ENCODE peak calls at places on chromosomes 4 and X, in five cellular contexts. L is fibroblast of lung; P is cardiac muscle cell; F is PC-9; V is CD4-positive, alpha-beta T cell. S is an unnamed sample.

GRCh38 chr4:98864560-98864959 is 64.4 kb downstream of the EIF4E start:
- DNase-seq in L (no peak), P (no peak), F (no peak), V (no peak), S (no peak)

GRCh38 chr4:153297116-153297515 is 47.4 kb upstream of the MND1 start:
- DNase-seq in L (no peak), P (no peak), F (peak; percentile 2), V (no peak), S (no peak)

GRCh38 chr4:1856920-1857699 is 1.2 kb upstream of the LETM1 start:
- DNase-seq in L (no peak), P (peak; percentile 34), F (no peak), V (no peak), S (no peak)

GRCh38 chr4:183098080-183098722 is 856 bp upstream of the WWC2 start:
- DNase-seq in L (peak; percentile 56), P (peak; percentile 81), F (peak; percentile 58), V (no peak), S (no peak)

GRCh38 chrX:130125090-130125489 is 14.8 kb upstream of the ELF4 start:
- DNase-seq in L (peak; percentile 74), P (peak; percentile 94), F (peak; percentile 78), V (no peak), S (no peak)

GRCh38 chr4:7288751-7289523 is 96.6 kb downstream of the SORCS2 start:
- DNase-seq in L (no peak), P (no peak), F (no peak), V (no peak), S (no peak)

GRCh38 chrX:77977518-77977917 is 8.1 kb upstream of the PGAM4 start:
- DNase-seq in L (no peak), P (no peak), F (no peak), V (no peak), S (no peak)

GRCh38 chrX:102339312-102340298 is 92.6 kb downstream of the NXF2 start:
- DNase-seq in L (no peak), P (no peak), F (no peak), V (no peak), S (no peak)

GRCh38 chrX:107226766-107227165 is 20.4 kb downstream of the DNAAF6 start:
- DNase-seq in L (no peak), P (no peak), F (no peak), V (no peak), S (no peak)

GRCh38 chr4:128686810-128687209 is 122.7 kb upstream of the JADE1 start:
- DNase-seq in L (no peak), P (no peak), F (no peak), V (no peak), S (no peak)

DNA sequence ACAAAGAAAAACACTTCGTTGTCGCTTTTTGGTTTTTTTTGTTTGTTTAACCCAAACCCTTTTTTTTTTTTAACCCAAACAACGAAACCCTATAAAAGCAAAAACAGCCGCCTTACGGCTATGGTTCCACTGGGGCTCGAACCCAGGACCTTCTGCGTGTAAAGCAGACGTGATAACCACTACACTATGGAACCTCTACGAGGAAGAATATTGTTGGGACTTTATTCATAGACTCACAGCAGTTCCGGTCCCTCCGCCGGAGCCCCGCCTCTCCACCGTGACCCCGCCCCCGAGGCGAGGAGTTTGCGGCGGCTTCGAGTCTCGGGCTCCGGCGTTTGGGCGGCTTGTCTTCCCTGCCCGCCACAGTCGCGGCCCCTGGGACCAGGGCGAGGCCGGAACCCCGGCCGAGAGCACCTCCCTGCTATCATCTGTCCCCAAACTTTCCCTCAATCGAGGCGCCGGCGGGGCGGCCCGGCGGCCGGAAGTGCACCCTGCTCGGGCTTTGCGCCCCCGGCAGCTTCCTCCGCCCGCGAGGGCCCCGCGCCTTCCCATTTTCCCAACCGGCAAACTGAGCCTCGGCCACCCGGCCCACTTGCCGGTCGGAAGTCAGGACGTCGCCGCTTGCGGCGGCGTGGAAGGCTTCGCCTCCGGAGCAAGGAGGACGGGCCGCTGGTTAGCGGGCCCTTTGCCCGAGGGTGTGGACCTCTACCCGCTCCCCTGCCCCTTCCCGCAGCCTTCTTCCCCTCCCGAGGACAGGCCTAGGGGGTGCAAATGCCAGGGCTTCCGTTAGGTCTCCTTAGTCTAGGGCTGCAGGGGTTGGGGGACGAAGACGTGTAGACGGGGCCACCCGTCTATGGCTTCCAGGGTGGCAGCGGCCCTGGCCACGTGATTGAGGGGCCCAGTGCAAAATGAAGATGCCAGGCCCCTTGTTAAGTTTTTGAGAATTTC is 3.2 kb upstream of the RS1 start:
- DNase-seq in L (peak; percentile 75), P (peak; percentile 76), F (peak; percentile 79), V (peak; percentile 76), S (peak; percentile 72)
- H3K9me3 ChIP-seq in L (no peaks in the 10 kb centered on the region), P (no peaks in the 10 kb centered on the region), F (no peaks in the 10 kb centered on the region), V (no peaks in the 10 kb centered on the region), S (no peaks in the 10 kb centered on the region)

DNA sequence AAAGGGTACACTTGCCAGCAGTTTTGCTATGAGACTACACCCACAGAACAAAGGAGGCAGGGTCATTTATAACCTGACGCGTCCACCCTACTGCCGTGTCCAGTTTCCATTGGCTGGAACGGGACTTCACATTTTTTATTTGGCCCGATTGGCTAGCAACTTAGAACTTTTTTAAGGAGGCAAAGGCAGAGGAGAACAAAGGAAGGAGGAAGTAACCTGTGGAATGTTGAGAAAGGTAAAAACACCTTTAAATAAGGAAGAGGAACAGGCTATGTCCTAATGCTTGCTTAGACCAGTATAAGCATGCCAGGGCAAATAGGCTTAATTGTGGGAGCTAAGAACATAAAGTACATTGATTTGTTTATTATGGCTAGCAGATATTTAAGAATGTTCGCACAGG is 18.7 kb downstream of the KDM6A start:
- DNase-seq in L (no peak), P (no peak), F (no peak), V (no peak), S (no peak)
- H3K9me3 ChIP-seq in L (no peaks in the 10 kb centered on the region), P (no peaks in the 10 kb centered on the region), F (no peaks in the 10 kb centered on the region), V (no peaks in the 10 kb centered on the region), S (no peaks in the 10 kb centered on the region)

GRCh38 chrX:57270980-57271379 is 15.5 kb upstream of the FAAH2 start:
- DNase-seq in L (no peak), P (no peak), F (no peak), V (no peak), S (no peak)

GRCh38 chrX:57266275-57266674 is 20.2 kb upstream of the FAAH2 start:
- DNase-seq in L (no peak), P (no peak), F (no peak), V (no peak), S (no peak)

GRCh38 chrX:57266871-57267270 is 19.6 kb upstream of the FAAH2 start:
- DNase-seq in L (no peak), P (no peak), F (no peak), V (no peak), S (no peak)

GRCh38 chrX:57267308-57267707 is 19.2 kb upstream of the FAAH2 start:
- DNase-seq in L (no peak), P (no peak), F (no peak), V (no peak), S (no peak)

DNA sequence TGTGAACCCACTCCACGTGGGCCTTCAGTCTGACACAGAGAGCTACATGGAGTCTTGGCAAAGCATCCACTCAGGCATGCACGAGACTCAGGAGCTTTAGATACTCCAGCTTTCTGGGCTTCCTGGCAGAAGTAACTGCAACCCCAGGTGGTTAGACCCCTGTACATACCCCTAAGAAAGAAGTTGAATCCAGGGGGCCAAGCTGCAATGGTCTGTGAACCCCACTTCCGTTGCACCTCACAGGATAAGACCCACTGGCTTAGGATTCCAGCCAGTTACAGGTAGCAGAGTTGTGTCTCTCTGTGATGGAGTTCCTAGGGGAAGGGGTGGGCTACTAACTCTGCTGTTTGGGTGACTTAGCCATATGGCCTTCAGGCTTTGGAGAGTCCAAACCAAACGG is 21.4 kb upstream of the FAAH2 start:
- DNase-seq in L (no peak), P (no peak), F (no peak), V (no peak), S (no peak)
- H3K9me3 ChIP-seq in L (no peaks in the 10 kb centered on the region), P (no peaks in the 10 kb centered on the region), F (no peaks in the 10 kb centered on the region), V (no peaks in the 10 kb centered on the region), S (no peaks in the 10 kb centered on the region)

GRCh38 chr4:8835521-8836365 is 35.9 kb downstream of the HMX1 start:
- DNase-seq in L (no peak), P (no peak), F (no peak), V (no peak), S (no peak)
- H3K9me3 ChIP-seq in L (no peaks in the 10 kb centered on the region), P (no peaks in the 10 kb centered on the region), F (no peaks in the 10 kb centered on the region), V (no peaks in the 10 kb centered on the region), S (no peaks in the 10 kb centered on the region)

DNA sequence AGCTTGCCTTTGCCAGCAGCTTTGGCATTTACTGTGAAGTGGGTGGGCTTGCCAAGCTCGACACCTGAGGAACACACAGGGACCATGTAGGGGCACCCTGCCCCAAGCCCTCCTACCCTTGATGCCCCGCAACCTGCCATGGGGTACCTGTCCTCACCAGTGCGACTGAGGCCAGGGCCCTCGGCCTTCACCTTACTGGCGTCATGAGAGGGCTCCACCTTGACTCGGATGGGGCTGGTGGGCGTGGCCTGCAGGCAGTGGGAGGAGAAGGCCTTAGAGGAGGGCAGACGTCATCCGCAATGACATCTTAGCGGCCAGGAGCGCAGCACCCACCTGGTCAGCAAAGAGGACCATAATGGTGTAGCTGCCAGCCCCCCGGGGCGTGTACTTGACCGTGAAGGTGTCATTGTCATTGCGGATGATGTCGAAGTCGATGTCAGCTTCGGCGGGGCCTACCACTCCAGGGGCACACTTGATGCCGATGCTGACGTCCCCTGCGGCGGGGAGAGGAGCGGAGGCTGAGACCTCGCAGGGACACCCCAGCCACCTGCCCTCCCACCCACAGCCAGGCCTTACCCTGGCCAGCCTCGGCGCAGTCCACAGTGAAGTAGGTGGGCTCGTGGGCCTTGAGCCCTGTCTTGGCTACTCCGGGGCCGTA is 12.2 kb downstream of the FLNA start:
- DNase-seq in L (no peak), P (no peak), F (no peak), V (no peak), S (no peak)
- H3K9me3 ChIP-seq in L (no peaks in the 10 kb centered on the region), P (no peaks in the 10 kb centered on the region), F (no peaks in the 10 kb centered on the region), V (no peaks in the 10 kb centered on the region), S (no peaks in the 10 kb centered on the region)

GRCh38 chrX:20715176-20715575 is 448.5 kb upstream of the RPS6KA3 start:
- DNase-seq in L (no peak), P (no peak), F (no peak), V (no peak), S (no peak)

GRCh38 chrX:20712811-20713210 is 446.1 kb upstream of the RPS6KA3 start:
- DNase-seq in L (no peak), P (no peak), F (no peak), V (no peak), S (no peak)

DNA sequence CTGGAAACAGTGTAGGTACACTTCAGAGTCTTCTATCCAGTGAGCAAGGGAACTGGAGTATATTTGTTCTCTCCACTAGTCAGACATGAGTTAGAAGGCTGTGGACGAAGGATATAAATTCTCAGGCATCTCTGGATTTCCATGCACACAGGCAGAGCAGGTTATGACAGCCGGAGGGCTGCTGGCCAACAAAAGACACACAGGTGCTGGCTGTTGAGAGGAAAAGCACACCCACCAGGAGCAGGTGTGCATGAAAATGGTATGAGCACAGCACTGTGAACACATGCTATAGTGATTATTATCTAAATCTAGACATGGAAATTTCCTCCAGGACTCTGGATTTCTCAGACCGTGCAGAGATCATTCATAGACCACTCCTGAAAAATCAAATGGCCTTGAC is 444.7 kb upstream of the RPS6KA3 start:
- DNase-seq in L (no peak), P (no peak), F (no peak), V (no peak), S (no peak)
- H3K9me3 ChIP-seq in L (no peaks in the 10 kb centered on the region), P (no peaks in the 10 kb centered on the region), F (no peaks in the 10 kb centered on the region), V (no peaks in the 10 kb centered on the region), S (no peaks in the 10 kb centered on the region)

S was measured in T-helper 17 cell.